ENCODE peak calls at places on chromosome 18, in eight cellular contexts. D, Y, P, O, H, R, N and X are unnamed samples.

GRCh38 chr18:48940854-48941531 is 9.8 kb downstream of the SMAD7 start:
- DNase-seq in P (peak; percentile 81), D (no peak), N (no peak), R (no peak), H (no peak), O (peak; percentile 84), Y (no peak), X (no peak)

GRCh38 chr18:44601447-44601846 is 79.2 kb upstream of the SETBP1 start:
- DNase-seq in N (peak; percentile 84), Y (peak; percentile 86), R (peak; percentile 10), P (no peak), D (peak; percentile 59), H (no peak), O (no peak), X (no peak)

GRCh38 chr18:70331456-70332097 is 42.7 kb downstream of the SOCS6 start:
- DNase-seq in Y (no peak), R (no peak), N (no peak), D (no peak), P (no peak), O (no peak), H (no peak), X (no peak)

GRCh38 chr18:22676423-22676822 is 256.7 kb upstream of the RBBP8 start:
- DNase-seq in D (peak; percentile 72), H (no peak), P (no peak), O (no peak), Y (no peak), R (no peak), N (peak; percentile 36), X (no peak)

GRCh38 chr18:80169607-80170006 is 60.5 kb downstream of the ADNP2 start:
- DNase-seq in Y (no peak), D (no peak), O (no peak), R (no peak), P (no peak), N (peak; percentile 40), H (no peak), X (no peak)

GRCh38 chr18:35387367-35387685 is 10.2 kb upstream of the ZNF396 start:
- DNase-seq in N (no peak), O (no peak), Y (no peak), D (peak; percentile 72), P (no peak), R (no peak), H (no peak), X (no peak)

GRCh38 chr18:10488022-10488421 is 33.6 kb downstream of the APCDD1 start:
- DNase-seq in Y (no peak), D (no peak), R (no peak), O (no peak), P (no peak), H (no peak), N (no peak), X (no peak)

GRCh38 chr18:49613741-49614151 is 51.9 kb downstream of the LIPG start:
- DNase-seq in H (peak; percentile 30), R (no peak), Y (no peak), D (no peak), N (peak; percentile 32), P (no peak), O (no peak), X (no peak)

GRCh38 chr18:43271593-43272432 is 5.5 kb downstream of the SYT4 start:
- DNase-seq in O (peak; percentile 10), P (peak; percentile 73), N (peak; percentile 63), R (peak; percentile 52), Y (peak; percentile 9), D (peak; percentile 65), H (peak; percentile 41), X (peak; percentile 38)

GRCh38 chr18:77059294-77059916 is 73.2 kb downstream of the MBP start:
- DNase-seq in O (peak; percentile 40), H (peak; percentile 36), Y (no peak), D (peak; percentile 85), R (peak; percentile 50), N (peak; percentile 73), P (peak; percentile 85), X (peak; percentile 74)

GRCh38 chr18:23183356-23184150 is 48.3 kb downstream of the CABLES1 start:
- DNase-seq in R (no peak), N (no peak), Y (peak; percentile 40), D (peak; percentile 84), P (no peak), H (no peak), O (no peak), X (no peak)

GRCh38 chr18:50813353-50813752 is 6.5 kb downstream of the MRO start:
- DNase-seq in H (no peak), P (no peak), Y (no peak), D (no peak), R (no peak), N (no peak), O (no peak), X (no peak)